ENCODE peak calls at places on chromosomes 11 and 22, in six cellular contexts. R is HCEC 1CT; P is stimulated activated CD4-positive, alpha-beta T cell treated with anti-CD3 and anti-CD28 coated beads, Interleukin-1b, Interleukin-23, amount 100 ng/mL, for 1 hour; T is AG20443; X is astrocyte of the spinal cord; W is GM18507. H is an unnamed sample.

GRCh38 chr11:128575174-128575955 is 12.0 kb downstream of the ETS1 start:
- DNase-seq in X (no peak), T (no peak), P (no peak), W (no peak), R (no peak), H (no peak)

GRCh38 chr11:65446446-65447277 is 24.1 kb downstream of the NEAT1 start:
- DNase-seq in W (no peak), X (peak), T (no peak), R (peak), P (no peak), H (no peak)

GRCh38 chr11:95695181-95695580 is 94.4 kb downstream of the FAM76B start:
- DNase-seq in W (no peak), T (no peak), R (no peak), X (no peak), P (no peak), H (no peak)

GRCh38 chr11:92657226-92657625 is 312.2 kb upstream of the MTNR1B start:
- DNase-seq in W (no peak), T (no peak), R (no peak), P (no peak), X (no peak), H (no peak)

GRCh38 chr11:133905677-133906156 is 51.1 kb downstream of the IGSF9B start:
- DNase-seq in P (no peak), T (no peak), W (no peak), X (no peak), R (no peak), H (no peak)

GRCh38 chr11:94511932-94512781 is at the start of gene C11orf97:
- DNase-seq in R (no peak), X (peak), P (peak), T (peak), W (no peak), H (peak)

GRCh38 chr11:115504279-115505158 is at the start of gene CADM1:
- DNase-seq in T (peak), X (peak), P (peak), R (no peak), W (peak), H (peak)

GRCh38 chr11:78318733-78319132 is 98.9 kb downstream of the GAB2 start:
- DNase-seq in T (peak), W (no peak), P (no peak), R (no peak), X (no peak), H (no peak)

GRCh38 chr11:19869946-19870589 is 157.4 kb downstream of the NAV2 start:
- DNase-seq in P (no peak), W (no peak), R (no peak), T (no peak), X (no peak), H (no peak)

GRCh38 chr11:69297926-69298777 is 4.2 kb downstream of the MYEOV start:
- DNase-seq in W (peak), R (peak), P (no peak), X (peak), T (peak), H (peak)

GRCh38 chr11:126061707-126062678 is 673 bp downstream of the CDON start:
- DNase-seq in X (peak), W (no peak), P (no peak), R (peak), T (peak), H (peak)

GRCh38 chr22:33000342-33001280 is 57.6 kb downstream of the SYN3 start:
- DNase-seq in X (peak), T (peak), R (no peak), P (no peak), W (no peak), H (peak)

GRCh38 chr11:75320643-75321042 is 30.8 kb downstream of the ARRB1 start:
- DNase-seq in W (no peak), R (no peak), X (no peak), T (no peak), P (no peak), H (no peak)

GRCh38 chr11:19079643-19080440 is 19.3 kb upstream of the MRGPRX2 start:
- DNase-seq in W (no peak), X (peak), T (peak), P (no peak), R (peak), H (peak)

GRCh38 chr11:34644669-34645406 is 23.9 kb downstream of the EHF start:
- DNase-seq in T (peak), P (no peak), R (peak), X (peak), W (no peak), H (peak)

GRCh38 chr11:70528046-70528793 is 129.9 kb downstream of the CTTN start:
- DNase-seq in T (no peak), X (no peak), W (no peak), P (no peak), R (no peak), H (no peak)

GRCh38 chr11:86999859-87000753 is 37.6 kb upstream of the TMEM135 start:
- DNase-seq in R (no peak), T (peak), X (peak), W (no peak), P (no peak), H (no peak)

GRCh38 chr22:27210111-27210739 is 552.8 kb downstream of the MIAT start:
- DNase-seq in R (no peak), W (no peak), P (no peak), T (no peak), X (no peak), H (no peak)

GRCh38 chr22:33300165-33300564 is 242.0 kb upstream of the SYN3 start:
- DNase-seq in W (no peak), T (no peak), R (no peak), P (no peak), X (no peak), H (no peak)

GRCh38 chr11:130874396-130874795 is 41.9 kb downstream of the SNX19 start:
- DNase-seq in T (no peak), R (no peak), P (no peak), W (no peak), X (peak), H (peak)

H was measured in Daoy.